ENCODE peak calls at places on chromosomes 2 and 18, in four cellular contexts. M, S, W and C are unnamed samples.
A peak's percentile ranks its signal among the peaks of the same experiment; 100 is the strongest.

GRCh38 chr2:64463784-64464183 is 9.8 kb downstream of the LGALSL start:
- DNase-seq in W (no peak), M (no peak), S (no peak), C (no peak)

GRCh38 chr2:71166812-71167211 is 36.4 kb downstream of the MPHOSPH10 start:
- DNase-seq in M (no peak), W (no peak), S (no peak), C (no peak)

GRCh38 chr2:10016001-10016801 is 27.1 kb upstream of the KLF11 start:
- DNase-seq in W (no peak), M (no peak), S (no peak), C (peak; percentile 24)

GRCh38 chr2:8803658-8804379 is 33.6 kb downstream of the KIDINS220 start:
- DNase-seq in S (no peak), M (peak; percentile 41), W (no peak), C (no peak)

GRCh38 chr2:105798595-105798994 is 53.9 kb downstream of the NCK2 start:
- DNase-seq in M (no peak), W (no peak), S (peak; percentile 61), C (no peak)

GRCh38 chr2:3726511-3726910 is 23.1 kb downstream of the DCDC2C start:
- DNase-seq in S (no peak), W (no peak), M (no peak), C (no peak)

GRCh38 chr18:8675057-8675456 is 30.3 kb upstream of the MTCL1 start:
- DNase-seq in W (no peak), S (no peak), M (no peak), C (no peak)

GRCh38 chr2:120539937-120540718 is 194.2 kb downstream of the INHBB start:
- DNase-seq in S (no peak), M (no peak), W (no peak), C (no peak)

GRCh38 chr2:159124441-159124911 is 156.0 kb downstream of the TANC1 start:
- DNase-seq in W (no peak), M (peak; percentile 65), S (no peak), C (peak; percentile 64)

GRCh38 chr18:45951021-45951714 is 16.0 kb downstream of the EPG5 start:
- DNase-seq in S (no peak), W (peak; percentile 69), M (no peak), C (peak; percentile 59)

GRCh38 chr2:85143463-85144082 is 10.4 kb downstream of the TCF7L1 start:
- DNase-seq in M (no peak), S (no peak), W (no peak), C (no peak)

GRCh38 chr2:84879595-84880394 is 1.1 kb downstream of the TRABD2A start:
- DNase-seq in W (no peak), M (no peak), S (no peak), C (no peak)

GRCh38 chr2:28225472-28225915 is 167.2 kb upstream of the FOSL2 start:
- DNase-seq in S (no peak), W (no peak), M (no peak), C (no peak)